ENCODE peak calls at places on chromosome 17, in five cellular contexts. E, M, I, W and P are unnamed samples.

GRCh38 chr17:74825003-74825627 is 34.6 kb downstream of the GRIN2C start:
- DNase-seq in E (no peak), M (no peak), I (no peak), W (no peak), P (no peak)

GRCh38 chr17:18877104-18877503 is 19.2 kb downstream of the PRPSAP2 start:
- DNase-seq in E (peak; percentile 10), M (no peak), I (no peak), W (no peak), P (peak; percentile 10)

GRCh38 chr17:66351053-66351452 is 48.6 kb downstream of the PRKCA start:
- DNase-seq in E (no peak), M (no peak), I (no peak), W (peak; percentile 87), P (peak; percentile 10)

GRCh38 chr17:10021239-10021638 is 116.2 kb upstream of the RCVRN start:
- DNase-seq in E (no peak), M (no peak), I (no peak), W (peak; percentile 72), P (no peak)

GRCh38 chr17:38605852-38606645 is at the start of gene SRCIN1:
- DNase-seq in E (peak; percentile 58), M (no peak), I (peak; percentile 72), W (peak; percentile 81), P (peak; percentile 40)

GRCh38 chr17:17144916-17145665 is 61.0 kb downstream of the PLD6 start:
- DNase-seq in E (no peak), M (no peak), I (no peak), W (no peak), P (no peak)

GRCh38 chr17:40738553-40738952 is 16.6 kb downstream of the KRT25 start:
- DNase-seq in E (no peak), M (no peak), I (no peak), W (no peak), P (no peak)

GRCh38 chr17:296382-296781 is 56.2 kb downstream of the RPH3AL start:
- DNase-seq in E (no peak), M (peak; percentile 37), I (no peak), W (peak; percentile 48), P (no peak)

GRCh38 chr17:78163881-78164747 is 4.3 kb upstream of the SYNGR2 start:
- DNase-seq in E (no peak), M (no peak), I (no peak), W (no peak), P (no peak)

GRCh38 chr17:56978441-56979090 is 635 bp downstream of the SCPEP1 start:
- DNase-seq in E (peak; percentile 23), M (no peak), I (peak; percentile 48), W (no peak), P (peak; percentile 45)

GRCh38 chr17:17693253-17693954 is 12.1 kb downstream of the RAI1 start:
- DNase-seq in E (peak; percentile 37), M (peak; percentile 87), I (no peak), W (peak; percentile 88), P (peak; percentile 79)

GRCh38 chr17:61449707-61450640 is 2.2 kb upstream of the TBX4 start:
- DNase-seq in E (no peak), M (no peak), I (no peak), W (no peak), P (no peak)

GRCh38 chr17:80970044-80970761 is 21.4 kb upstream of the CHMP6 start:
- DNase-seq in E (peak; percentile 46), M (no peak), I (peak; percentile 48), W (no peak), P (peak; percentile 37)

GRCh38 chr17:82789806-82790205 is 37.9 kb downstream of the TBCD start:
- DNase-seq in E (no peak), M (no peak), I (no peak), W (no peak), P (no peak)

GRCh38 chr17:59373879-59374495 is 42.5 kb downstream of the YPEL2 start:
- DNase-seq in E (peak; percentile 95), M (no peak), I (no peak), W (no peak), P (no peak)

GRCh38 chr17:6534846-6535514 is 21.4 kb downstream of the PITPNM3 start:
- DNase-seq in E (no peak), M (peak; percentile 14), I (no peak), W (peak; percentile 26), P (no peak)

GRCh38 chr17:62916684-62917571 is 49.1 kb upstream of the TANC2 start:
- DNase-seq in E (no peak), M (no peak), I (no peak), W (no peak), P (no peak)
- H3K4me1 ChIP-seq in E (no peaks in the 10 kb centered on the region), M (no peaks in the 10 kb centered on the region), I (no peaks in the 10 kb centered on the region), W (peaks cover 7% of the 10 kb centered on the region), P (peaks cover 8% of the 10 kb centered on the region)

DNA sequence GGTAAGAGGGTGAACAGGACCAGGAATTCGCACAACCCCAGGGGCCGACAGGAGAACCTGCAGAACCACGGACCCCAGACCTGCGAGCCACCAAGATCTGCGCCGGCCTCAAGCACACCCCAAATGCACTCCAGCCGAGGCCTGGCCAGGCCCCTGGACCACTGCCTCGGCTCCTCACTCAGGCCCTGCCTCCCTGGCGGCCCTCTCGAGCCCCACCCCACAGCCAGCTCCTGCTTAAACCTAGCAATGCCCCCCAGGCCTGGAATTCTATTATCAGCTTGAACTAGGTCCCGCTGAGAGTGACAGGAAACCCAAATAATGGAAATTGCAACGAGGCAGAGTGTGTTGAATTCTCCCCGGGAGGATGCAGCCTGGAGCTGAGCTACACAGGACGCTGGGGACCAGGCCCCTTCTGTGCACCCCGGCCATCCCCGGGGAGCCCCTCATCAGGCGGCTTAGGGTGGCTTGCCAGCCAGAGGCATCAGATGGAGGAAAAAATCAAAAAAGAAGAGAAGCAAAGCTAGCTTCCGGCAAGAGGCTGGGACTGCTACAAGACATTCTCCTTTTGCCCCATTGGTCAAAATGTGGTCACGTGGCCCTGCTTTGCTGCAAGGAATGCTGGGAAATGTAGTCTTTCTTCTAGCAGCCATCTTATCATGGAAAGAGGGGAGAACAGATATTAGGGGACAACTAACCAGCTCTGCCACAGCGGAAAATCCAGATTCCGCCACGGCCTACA is 2.4 kb upstream of the ENPP7 start:
- DNase-seq in E (peak; percentile 91), M (peak; percentile 85), I (peak; percentile 94), W (peak; percentile 77), P (peak; percentile 70)
- H3K4me1 ChIP-seq in E (peaks cover 4% of the 10 kb centered on the region), M (no peaks in the 10 kb centered on the region), I (peaks cover 20% of the 10 kb centered on the region), W (peaks cover 5% of the 10 kb centered on the region), P (no peaks in the 10 kb centered on the region)

DNA sequence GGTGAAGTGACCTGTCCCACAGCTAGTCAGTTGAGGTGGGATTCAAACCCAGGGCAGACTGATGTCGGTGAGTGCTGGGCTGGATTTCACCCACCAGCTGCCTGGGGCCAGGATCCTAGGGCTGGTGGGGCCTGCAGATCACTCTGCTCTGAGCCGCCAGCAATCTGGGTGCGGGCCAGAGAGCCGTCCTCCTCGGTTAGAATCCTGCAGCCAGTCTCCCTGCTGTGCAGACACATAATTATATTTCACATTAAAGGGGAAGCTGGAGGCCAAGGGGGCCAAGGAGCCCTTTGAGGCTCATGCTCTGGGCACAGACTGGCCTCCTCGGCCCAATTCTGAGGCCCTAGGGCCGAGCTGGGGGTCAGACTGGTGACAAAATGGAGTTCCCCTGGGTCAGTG is 996 bp upstream of the KCNJ12 start:
- DNase-seq in E (no peak), M (no peak), I (no peak), W (no peak), P (no peak)
- H3K4me1 ChIP-seq in E (peaks cover 8% of the 10 kb centered on the region), M (peaks cover 6% of the 10 kb centered on the region), I (peaks cover 14% of the 10 kb centered on the region), W (peaks cover 5% of the 10 kb centered on the region), P (peaks cover 4% of the 10 kb centered on the region)

DNA sequence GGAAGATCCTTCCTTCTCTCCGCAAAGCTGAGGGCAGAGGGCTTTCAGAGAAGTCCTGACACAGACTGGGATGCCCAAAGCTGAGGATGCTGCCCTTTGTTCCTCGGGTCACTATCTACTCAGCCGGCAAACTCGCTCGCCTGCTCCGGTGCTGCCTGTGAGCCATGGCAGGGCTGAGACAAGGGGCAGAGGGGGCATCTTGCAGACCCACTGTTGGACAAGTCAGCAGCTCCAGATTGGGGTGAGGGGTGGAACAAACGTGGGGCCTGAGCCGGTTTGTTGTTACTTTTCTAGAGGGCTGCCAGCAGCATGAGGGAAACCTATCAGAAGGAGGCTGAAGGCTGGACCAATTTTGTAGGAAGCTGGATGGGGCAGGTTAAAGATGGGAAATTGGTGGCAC is 47.1 kb upstream of the PIK3R6 start:
- DNase-seq in E (no peak), M (no peak), I (no peak), W (no peak), P (no peak)
- H3K4me1 ChIP-seq in E (peaks cover 14% of the 10 kb centered on the region), M (no peaks in the 10 kb centered on the region), I (no peaks in the 10 kb centered on the region), W (no peaks in the 10 kb centered on the region), P (no peaks in the 10 kb centered on the region)

DNA sequence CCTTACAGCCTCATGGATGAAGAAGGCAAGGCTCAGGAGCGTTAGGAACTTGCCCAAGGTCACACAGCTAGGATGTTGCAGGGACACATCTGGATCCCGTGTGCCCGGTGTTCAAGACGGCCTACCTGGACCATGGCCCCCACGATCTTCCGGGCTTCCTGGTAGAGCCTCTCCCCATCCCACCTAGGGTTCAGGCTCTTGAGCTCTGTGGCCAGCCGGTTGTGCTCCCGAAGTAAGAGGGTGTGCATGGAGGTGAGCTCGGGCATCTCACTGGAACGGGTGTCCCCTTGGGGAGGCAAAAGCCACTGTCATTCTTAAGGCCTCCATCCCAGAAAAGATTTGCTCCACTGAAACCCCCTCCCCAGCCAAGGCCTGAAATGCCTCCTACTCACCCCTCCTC is 5.3 kb downstream of the MPO start:
- DNase-seq in E (no peak), M (no peak), I (no peak), W (no peak), P (no peak)
- H3K4me1 ChIP-seq in E (no peaks in the 10 kb centered on the region), M (peaks cover 6% of the 10 kb centered on the region), I (no peaks in the 10 kb centered on the region), W (no peaks in the 10 kb centered on the region), P (no peaks in the 10 kb centered on the region)

DNA sequence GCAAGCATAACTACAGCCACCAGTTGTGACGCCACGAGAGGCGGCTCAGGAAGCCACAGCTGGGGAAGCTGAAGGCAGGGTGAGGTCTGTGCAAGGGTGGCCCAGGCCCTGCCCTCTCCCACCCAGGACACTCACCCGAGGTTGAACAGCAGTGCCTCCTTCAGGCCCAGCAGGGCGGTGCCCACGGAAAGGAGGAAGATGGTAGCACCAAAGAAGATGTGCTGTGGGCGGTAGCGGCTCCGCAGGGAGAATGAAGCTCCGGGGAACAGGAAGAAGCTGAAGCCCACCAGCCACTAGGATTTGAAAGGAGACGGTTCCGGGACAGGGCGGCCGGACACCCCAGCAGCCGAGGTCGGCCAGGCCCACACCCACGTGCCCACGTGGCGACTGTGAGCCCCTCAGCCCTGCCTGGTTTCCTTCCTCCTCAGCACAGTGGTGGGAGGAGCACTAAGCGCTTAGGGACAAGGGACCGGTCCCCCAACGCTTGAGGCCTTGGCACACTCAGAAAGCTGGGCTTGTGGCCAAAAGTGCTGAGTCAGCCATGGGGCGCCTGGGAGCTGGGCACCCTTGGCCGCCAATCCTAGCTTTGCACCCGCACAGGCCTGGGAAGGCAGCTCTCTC is 11.0 kb downstream of the CYB561 start:
- DNase-seq in E (peak; percentile 27), M (peak; percentile 90), I (no peak), W (peak; percentile 91), P (peak; percentile 89)
- H3K4me1 ChIP-seq in E (peaks cover 29% of the 10 kb centered on the region), M (peaks cover 13% of the 10 kb centered on the region), I (peaks cover 20% of the 10 kb centered on the region), W (peaks cover 68% of the 10 kb centered on the region), P (peaks cover 11% of the 10 kb centered on the region)